ENCODE peak calls at places on chromosomes 13 and 19, in ten cellular contexts. One of them, this sample, is unnamed.

GRCh38 chr19:2341987-2342386 is 13.5 kb downstream of the SPPL2B start:
- DNase-seq in cardiac fibroblast: no peak
- DNase-seq in tibial nerve: no peak
- DNase-seq in stomach: no peak
- DNase-seq in astrocyte of the cerebellum: no peak
- DNase-seq in A549: no peak
- DNase-seq in fibroblast of lung: no peak
- DNase-seq in GM12865: no peak
- DNase-seq in colonic mucosa: no peak
- DNase-seq in BE2C: no peak
- DNase-seq in this sample: no peak

GRCh38 chr13:51746802-51747201 is 57.2 kb downstream of the DHRS12 start:
- DNase-seq in stomach: no peak
- DNase-seq in fibroblast of lung: no peak
- DNase-seq in astrocyte of the cerebellum: no peak
- DNase-seq in tibial nerve: no peak
- DNase-seq in GM12865: no peak
- DNase-seq in colonic mucosa: no peak
- DNase-seq in cardiac fibroblast: no peak
- DNase-seq in A549: no peak
- DNase-seq in BE2C: no peak
- DNase-seq in this sample: no peak

GRCh38 chr13:111211789-111212516 is 96.8 kb downstream of the ARHGEF7 start:
- DNase-seq in astrocyte of the cerebellum: peak
- DNase-seq in BE2C: no peak
- DNase-seq in cardiac fibroblast: no peak
- DNase-seq in fibroblast of lung: no peak
- DNase-seq in stomach: no peak
- DNase-seq in tibial nerve: no peak
- DNase-seq in colonic mucosa: no peak
- DNase-seq in GM12865: no peak
- DNase-seq in A549: no peak
- DNase-seq in this sample: no peak

GRCh38 chr13:75857291-75857690 is 221.2 kb downstream of the LMO7 start:
- DNase-seq in GM12865: no peak
- DNase-seq in BE2C: no peak
- DNase-seq in colonic mucosa: no peak
- DNase-seq in A549: no peak
- DNase-seq in fibroblast of lung: no peak
- DNase-seq in astrocyte of the cerebellum: no peak
- DNase-seq in stomach: no peak
- DNase-seq in cardiac fibroblast: no peak
- DNase-seq in tibial nerve: no peak
- DNase-seq in this sample: no peak

GRCh38 chr13:110448230-110448629 is 113.3 kb downstream of the RAB20 start:
- DNase-seq in tibial nerve: no peak
- DNase-seq in GM12865: no peak
- DNase-seq in colonic mucosa: no peak
- DNase-seq in BE2C: no peak
- DNase-seq in astrocyte of the cerebellum: peak
- DNase-seq in stomach: no peak
- DNase-seq in A549: no peak
- DNase-seq in cardiac fibroblast: peak
- DNase-seq in fibroblast of lung: peak
- DNase-seq in this sample: peak

GRCh38 chr13:51235756-51236564 is 13.8 kb downstream of the FAM124A start:
- DNase-seq in GM12865: no peak
- DNase-seq in BE2C: no peak
- DNase-seq in colonic mucosa: no peak
- DNase-seq in tibial nerve: no peak
- DNase-seq in A549: no peak
- DNase-seq in fibroblast of lung: no peak
- DNase-seq in astrocyte of the cerebellum: no peak
- DNase-seq in stomach: no peak
- DNase-seq in cardiac fibroblast: no peak
- DNase-seq in this sample: no peak

GRCh38 chr13:41054212-41054877 is 7.0 kb upstream of the WBP4 start:
- DNase-seq in BE2C: peak
- DNase-seq in colonic mucosa: peak
- DNase-seq in tibial nerve: peak
- DNase-seq in GM12865: peak
- DNase-seq in fibroblast of lung: peak
- DNase-seq in cardiac fibroblast: peak
- DNase-seq in stomach: no peak
- DNase-seq in A549: peak
- DNase-seq in astrocyte of the cerebellum: peak
- DNase-seq in this sample: no peak

GRCh38 chr19:39514840-39515550 is at the start of gene SELENOV:
- DNase-seq in colonic mucosa: no peak
- DNase-seq in tibial nerve: no peak
- DNase-seq in BE2C: peak
- DNase-seq in A549: no peak
- DNase-seq in fibroblast of lung: no peak
- DNase-seq in astrocyte of the cerebellum: no peak
- DNase-seq in cardiac fibroblast: peak
- DNase-seq in GM12865: no peak
- DNase-seq in stomach: no peak
- DNase-seq in this sample: no peak

GRCh38 chr13:102771298-102772041 is 2.1 kb downstream of the TEX30 start:
- DNase-seq in cardiac fibroblast: no peak
- DNase-seq in astrocyte of the cerebellum: no peak
- DNase-seq in BE2C: no peak
- DNase-seq in tibial nerve: no peak
- DNase-seq in GM12865: no peak
- DNase-seq in colonic mucosa: no peak
- DNase-seq in A549: no peak
- DNase-seq in stomach: no peak
- DNase-seq in fibroblast of lung: no peak
- DNase-seq in this sample: no peak

GRCh38 chr13:102774210-102774560 is 599 bp upstream of the TEX30 start:
- DNase-seq in A549: no peak
- DNase-seq in stomach: no peak
- DNase-seq in fibroblast of lung: no peak
- DNase-seq in cardiac fibroblast: no peak
- DNase-seq in astrocyte of the cerebellum: no peak
- DNase-seq in GM12865: no peak
- DNase-seq in colonic mucosa: no peak
- DNase-seq in tibial nerve: no peak
- DNase-seq in BE2C: no peak
- DNase-seq in this sample: no peak

GRCh38 chr13:102772042-102772425 is 1.6 kb downstream of the TEX30 start:
- DNase-seq in stomach: no peak
- DNase-seq in tibial nerve: no peak
- DNase-seq in astrocyte of the cerebellum: no peak
- DNase-seq in A549: no peak
- DNase-seq in GM12865: no peak
- DNase-seq in cardiac fibroblast: no peak
- DNase-seq in BE2C: no peak
- DNase-seq in colonic mucosa: no peak
- DNase-seq in fibroblast of lung: no peak
- DNase-seq in this sample: no peak

GRCh38 chr13:102774596-102775375 is 1.2 kb upstream of the TEX30 start:
- DNase-seq in A549: no peak
- DNase-seq in tibial nerve: no peak
- DNase-seq in stomach: no peak
- DNase-seq in colonic mucosa: no peak
- DNase-seq in BE2C: no peak
- DNase-seq in cardiac fibroblast: no peak
- DNase-seq in fibroblast of lung: no peak
- DNase-seq in astrocyte of the cerebellum: no peak
- DNase-seq in GM12865: no peak
- DNase-seq in this sample: no peak

DNA sequence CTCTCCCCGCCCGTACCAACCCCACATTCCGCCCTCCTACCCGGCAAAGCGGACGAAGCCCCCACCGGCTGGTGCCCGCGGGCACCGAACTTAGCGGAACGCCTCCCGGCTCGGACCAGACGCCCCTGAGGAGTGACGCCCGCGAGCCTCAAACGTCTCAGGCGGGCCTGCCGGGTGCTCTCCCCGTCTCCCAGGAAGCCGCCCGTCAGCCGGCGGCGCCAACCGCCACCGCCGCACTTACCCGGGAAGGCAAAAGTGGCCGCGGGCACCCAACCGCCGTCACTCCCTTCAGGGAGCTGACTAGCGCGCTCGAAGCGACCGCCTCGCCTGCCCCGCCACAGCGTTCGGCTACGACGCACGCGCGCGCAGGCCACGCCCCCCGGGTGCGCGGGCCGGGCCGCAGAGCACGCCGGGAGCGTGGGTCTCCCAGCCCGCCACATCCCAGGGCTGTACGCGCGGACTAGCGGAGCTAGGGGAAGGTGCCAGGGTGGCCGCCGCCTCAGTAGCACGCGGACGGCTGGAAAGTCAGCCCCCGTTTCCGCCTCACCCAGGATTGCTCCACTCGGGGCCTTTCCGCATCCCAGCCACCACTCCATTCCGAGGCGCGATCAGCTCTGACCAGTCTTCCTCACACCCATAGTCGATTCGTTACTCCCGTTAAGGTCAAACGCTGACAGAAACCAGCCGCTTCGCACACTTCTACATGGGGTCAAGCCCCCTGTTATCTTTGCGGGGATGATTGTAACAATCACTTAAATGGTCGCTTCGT is at the start of gene TEX30:
- DNase-seq in tibial nerve: peak
- DNase-seq in colonic mucosa: peak
- DNase-seq in fibroblast of lung: peak
- DNase-seq in A549: peak
- DNase-seq in stomach: peak
- DNase-seq in GM12865: peak
- DNase-seq in astrocyte of the cerebellum: peak
- DNase-seq in BE2C: peak
- DNase-seq in cardiac fibroblast: peak
- DNase-seq in this sample: no peak
- TF ChIP-seq CTCF in tibial nerve: peak
- TF ChIP-seq CTCF in colonic mucosa: no peak
- TF ChIP-seq CTCF in fibroblast of lung: no peak
- TF ChIP-seq CTCF in A549: no peak
- TF ChIP-seq CTCF in stomach: no peak
- TF ChIP-seq CTCF in GM12865: no peak
- TF ChIP-seq CTCF in astrocyte of the cerebellum: no peak
- TF ChIP-seq CTCF in BE2C: no peak
- TF ChIP-seq CTCF in cardiac fibroblast: no peak
- TF ChIP-seq CTCF in this sample: no peak

DNA sequence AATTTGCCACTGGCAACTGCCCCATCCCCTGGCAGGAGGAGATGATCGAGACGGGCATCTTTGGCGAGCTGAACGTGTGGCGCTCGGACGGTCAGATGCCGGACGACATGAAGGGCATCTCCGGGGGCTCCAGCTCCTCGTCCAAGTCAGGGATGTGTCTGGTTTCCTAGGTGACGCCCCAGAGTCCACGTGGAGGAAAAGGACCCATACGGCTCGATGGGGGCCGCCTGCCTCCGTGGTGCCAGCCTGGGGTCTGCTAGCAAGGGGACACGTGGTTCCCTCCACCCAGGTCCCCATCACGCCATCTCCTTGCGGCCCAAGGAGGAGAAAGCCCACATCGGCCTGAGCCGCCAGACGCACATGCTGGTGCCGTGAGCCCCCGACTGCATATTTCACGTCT is 23.8 kb upstream of the TMEM255B start:
- DNase-seq in astrocyte of the cerebellum: no peak
- DNase-seq in A549: no peak
- DNase-seq in fibroblast of lung: no peak
- DNase-seq in cardiac fibroblast: no peak
- DNase-seq in GM12865: no peak
- DNase-seq in colonic mucosa: no peak
- DNase-seq in tibial nerve: no peak
- DNase-seq in BE2C: no peak
- DNase-seq in stomach: no peak
- DNase-seq in this sample: no peak
- H3K4me3 ChIP-seq in astrocyte of the cerebellum: no peak
- H3K4me3 ChIP-seq in A549: no peak
- H3K4me3 ChIP-seq in fibroblast of lung: no peak
- H3K4me3 ChIP-seq in cardiac fibroblast: no peak
- H3K4me3 ChIP-seq in GM12865: no peak
- H3K4me3 ChIP-seq in colonic mucosa: no peak
- H3K4me3 ChIP-seq in tibial nerve: no peak
- H3K4me3 ChIP-seq in BE2C: no peak
- H3K4me3 ChIP-seq in stomach: no peak
- H3K4me3 ChIP-seq in this sample: no peak

GRCh38 chr13:79241697-79242096 is 164.4 kb downstream of the RBM26 start:
- DNase-seq in tibial nerve: no peak
- DNase-seq in fibroblast of lung: no peak
- DNase-seq in colonic mucosa: no peak
- DNase-seq in astrocyte of the cerebellum: no peak
- DNase-seq in cardiac fibroblast: no peak
- DNase-seq in A549: no peak
- DNase-seq in GM12865: no peak
- DNase-seq in stomach: no peak
- DNase-seq in BE2C: no peak
- DNase-seq in this sample: no peak

GRCh38 chr13:79245937-79246574 is 160.0 kb downstream of the RBM26 start:
- DNase-seq in cardiac fibroblast: no peak
- DNase-seq in BE2C: no peak
- DNase-seq in GM12865: peak
- DNase-seq in colonic mucosa: no peak
- DNase-seq in astrocyte of the cerebellum: no peak
- DNase-seq in stomach: no peak
- DNase-seq in fibroblast of lung: no peak
- DNase-seq in A549: no peak
- DNase-seq in tibial nerve: no peak
- DNase-seq in this sample: no peak

DNA sequence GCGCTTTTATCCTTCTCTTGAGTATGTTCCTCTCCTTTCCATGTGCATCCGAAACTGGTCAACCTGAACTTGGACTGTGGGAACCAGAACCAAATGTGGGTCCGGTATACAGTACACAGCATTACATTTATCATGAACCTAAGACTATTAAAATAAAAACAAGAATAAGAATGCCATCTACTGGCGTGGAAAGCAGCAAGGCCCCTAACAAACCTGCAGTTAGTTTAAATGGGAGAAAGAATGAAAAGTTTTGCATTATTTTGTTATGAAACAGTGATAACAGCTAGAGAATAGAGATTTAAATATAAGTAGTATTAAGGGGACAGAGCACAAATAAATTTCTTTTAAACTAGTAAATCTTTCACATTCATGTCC is 159.5 kb downstream of the RBM26 start:
- DNase-seq in tibial nerve: no peak
- DNase-seq in astrocyte of the cerebellum: no peak
- DNase-seq in BE2C: no peak
- DNase-seq in GM12865: peak
- DNase-seq in A549: no peak
- DNase-seq in colonic mucosa: no peak
- DNase-seq in stomach: no peak
- DNase-seq in cardiac fibroblast: peak
- DNase-seq in fibroblast of lung: no peak
- DNase-seq in this sample: no peak
- TF ChIP-seq CTCF in tibial nerve: no peak
- TF ChIP-seq CTCF in astrocyte of the cerebellum: no peak
- TF ChIP-seq CTCF in BE2C: peak
- TF ChIP-seq CTCF in GM12865: peak
- TF ChIP-seq CTCF in A549: peak
- TF ChIP-seq CTCF in colonic mucosa: no peak
- TF ChIP-seq CTCF in stomach: no peak
- TF ChIP-seq CTCF in cardiac fibroblast: no peak
- TF ChIP-seq CTCF in fibroblast of lung: no peak
- TF ChIP-seq CTCF in this sample: peak

DNA sequence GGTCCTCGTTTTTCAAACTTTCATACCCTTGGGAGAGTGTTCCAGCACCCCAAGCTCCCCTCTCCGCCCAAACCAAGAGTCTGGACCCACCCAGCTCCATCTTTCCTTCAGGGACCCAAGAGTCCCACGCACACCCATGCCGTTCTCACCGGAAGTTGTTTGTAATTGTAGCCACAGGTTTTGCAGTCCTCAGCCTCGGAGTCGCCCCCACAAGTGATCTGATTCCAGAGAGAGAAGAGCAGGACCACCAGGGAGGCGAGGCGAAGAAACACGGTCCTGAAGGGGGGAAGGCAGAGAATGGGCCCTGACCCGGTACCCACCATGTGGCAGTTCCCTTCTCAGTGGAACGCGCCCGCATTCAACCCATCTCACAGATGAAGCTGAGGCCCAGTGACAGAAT is 3.4 kb upstream of the LENG1 start:
- DNase-seq in A549: no peak
- DNase-seq in astrocyte of the cerebellum: no peak
- DNase-seq in GM12865: no peak
- DNase-seq in fibroblast of lung: no peak
- DNase-seq in stomach: no peak
- DNase-seq in tibial nerve: no peak
- DNase-seq in BE2C: no peak
- DNase-seq in colonic mucosa: no peak
- DNase-seq in cardiac fibroblast: no peak
- DNase-seq in this sample: no peak
- H3K4me3 ChIP-seq in A549: peak
- H3K4me3 ChIP-seq in astrocyte of the cerebellum: no peak
- H3K4me3 ChIP-seq in GM12865: no peak
- H3K4me3 ChIP-seq in fibroblast of lung: no peak
- H3K4me3 ChIP-seq in stomach: peak
- H3K4me3 ChIP-seq in tibial nerve: no peak
- H3K4me3 ChIP-seq in BE2C: no peak
- H3K4me3 ChIP-seq in colonic mucosa: peak
- H3K4me3 ChIP-seq in cardiac fibroblast: peak
- H3K4me3 ChIP-seq in this sample: peak